ENCODE peak calls at places on chromosomes 1 and 21, in six cellular contexts. H is GM23338; M is stomach; Y is CD4-positive, CD25-positive, alpha-beta regulatory T cell; J is CD4-positive, alpha-beta memory T cell; Z is pancreas. U is an unnamed sample. For H3K4me1 and H3K36me3, the result is how much of the 10 kb centered on the place peaks cover.

GRCh38 chr1:24540906-24541710 is 14.8 kb upstream of the NCMAP start:
- DNase-seq in H (no peak), M (peak), Y (peak), J (no peak), Z (peak), U (peak)

GRCh38 chr1:119422631-119423030 is 7.7 kb downstream of the HSD3B2 start:
- DNase-seq in H (no peak), M (no peak), Y (no peak), J (no peak), Z (no peak), U (no peak)

GRCh38 chr21:33884361-33885157 is 31.0 kb downstream of the ATP5PO start:
- DNase-seq in H (no peak), M (no peak), Y (no peak), J (no peak), Z (no peak), U (no peak)

GRCh38 chr1:113998361-113998760 is 19.1 kb downstream of the OLFML3 start:
- DNase-seq in H (no peak), M (no peak), Y (no peak), J (no peak), Z (no peak), U (no peak)

GRCh38 chr21:41948404-41948895 is 5.4 kb downstream of the C2CD2 start:
- DNase-seq in H (no peak), M (no peak), Y (no peak), J (no peak), Z (no peak), U (no peak)

GRCh38 chr1:219773775-219774174 is 154.6 kb downstream of the SLC30A10 start:
- DNase-seq in H (no peak), M (no peak), Y (no peak), J (no peak), Z (no peak), U (no peak)

GRCh38 chr1:171457412-171457811 is 27.9 kb upstream of the PRRC2C start:
- DNase-seq in H (no peak), M (no peak), Y (no peak), J (no peak), Z (no peak), U (no peak)

GRCh38 chr1:11176081-11176706 is 13.0 kb upstream of the ANGPTL7 start:
- DNase-seq in H (no peak), M (no peak), Y (no peak), J (no peak), Z (no peak), U (no peak)

GRCh38 chr21:41435728-41436127 is 9.7 kb downstream of the MX1 start:
- DNase-seq in H (no peak), M (no peak), Y (no peak), J (no peak), Z (no peak), U (no peak)

GRCh38 chr21:42818328-42818749 is 61.0 kb downstream of the WDR4 start:
- DNase-seq in H (peak), M (peak), Y (peak), J (peak), Z (peak), U (peak)

GRCh38 chr1:171863531-171863930 is 22.2 kb downstream of the DNM3 start:
- DNase-seq in H (no peak), M (no peak), Y (no peak), J (no peak), Z (no peak), U (no peak)

GRCh38 chr1:156086256-156086662 is 4.0 kb upstream of the MEX3A start:
- DNase-seq in H (no peak), M (no peak), Y (no peak), J (no peak), Z (peak), U (no peak)

GRCh38 chr1:53075761-53076163 is 13.7 kb downstream of the PODN start:
- DNase-seq in H (no peak), M (no peak), Y (no peak), J (no peak), Z (no peak), U (no peak)

GRCh38 chr1:205488074-205488723 is 16.3 kb upstream of the CDK18 start:
- DNase-seq in H (peak), M (peak), Y (peak), J (peak), Z (peak), U (no peak)

GRCh38 chr1:101929343-101929742 is 67.4 kb downstream of the OLFM3 start:
- DNase-seq in H (no peak), M (no peak), Y (no peak), J (no peak), Z (no peak), U (no peak)

GRCh38 chr1:59767119-59767518 is 47.6 kb upstream of the HOOK1 start:
- DNase-seq in H (no peak), M (no peak), Y (no peak), J (no peak), Z (no peak), U (no peak)

GRCh38 chr1:227947678-227948492 is at the start of gene WNT9A:
- DNase-seq in H (peak), M (peak), Y (no peak), J (no peak), Z (peak), U (peak)

GRCh38 chr21:29168874-29169273 is 38.4 kb downstream of the MAP3K7CL start:
- DNase-seq in H (no peak), M (no peak), Y (no peak), J (no peak), Z (no peak), U (no peak)

GRCh38 chr1:16146888-16147614 is 8.8 kb downstream of the EPHA2 start:
- DNase-seq in H (no peak), M (no peak), Y (no peak), J (no peak), Z (no peak), U (no peak)

GRCh38 chr1:29650476-29650875 is 414.2 kb downstream of the PTPRU start:
- DNase-seq in H (no peak), M (no peak), Y (no peak), J (no peak), Z (no peak), U (no peak)

GRCh38 chr1:218217040-218217439 is 68.1 kb upstream of the RRP15 start:
- DNase-seq in H (peak), M (no peak), Y (no peak), J (no peak), Z (no peak), U (no peak)

GRCh38 chr1:22291926-22292788 is 149.3 kb upstream of the WNT4 start:
- DNase-seq in H (no peak), M (peak), Y (no peak), J (no peak), Z (no peak), U (no peak)

GRCh38 chr1:214352838-214353237 is 71.9 kb downstream of the SMYD2 start:
- DNase-seq in H (no peak), M (no peak), Y (no peak), J (no peak), Z (no peak), U (no peak)

GRCh38 chr1:235270625-235271024 is 57.4 kb downstream of the ARID4B start:
- DNase-seq in H (peak), M (no peak), Y (peak), J (peak), Z (no peak), U (no peak)

GRCh38 chr1:20093940-20094391 is 24.0 kb downstream of the PLA2G5 start:
- DNase-seq in H (no peak), M (no peak), Y (no peak), J (no peak), Z (no peak), U (no peak)

GRCh38 chr1:81187636-81188035 is 613.1 kb upstream of the ADGRL2 start:
- DNase-seq in H (no peak), M (no peak), Y (no peak), J (no peak), Z (no peak), U (no peak)

GRCh38 chr1:173330149-173330951 is 123.2 kb upstream of the TNFSF4 start:
- DNase-seq in H (no peak), M (no peak), Y (no peak), J (no peak), Z (no peak), U (no peak)

GRCh38 chr1:205680073-205680851 is at the start of gene SLC45A3:
- DNase-seq in H (peak), M (peak), Y (peak), J (peak), Z (no peak), U (peak)

GRCh38 chr1:108972941-108973340 is 9.7 kb upstream of the CLCC1 start:
- DNase-seq in H (no peak), M (no peak), Y (no peak), J (no peak), Z (no peak), U (no peak)

GRCh38 chr1:244160455-244161020 is 109.5 kb downstream of the ZBTB18 start:
- DNase-seq in H (no peak), M (no peak), Y (no peak), J (no peak), Z (no peak), U (no peak)

GRCh38 chr1:205144046-205144720 is 22.4 kb upstream of the RBBP5 start:
- DNase-seq in H (no peak), M (no peak), Y (no peak), J (no peak), Z (no peak), U (no peak)

GRCh38 chr1:3730556-3731247 is 21.5 kb upstream of the CCDC27 start:
- DNase-seq in H (no peak), M (no peak), Y (no peak), J (no peak), Z (no peak), U (no peak)

GRCh38 chr1:230536641-230537155 is 105.6 kb upstream of the COG2 start:
- DNase-seq in H (no peak), M (no peak), Y (no peak), J (no peak), Z (no peak), U (no peak)

GRCh38 chr1:205317311-205317917 is 4.1 kb downstream of the NUAK2 start:
- DNase-seq in H (no peak), M (peak), Y (no peak), J (no peak), Z (peak), U (peak)

GRCh38 chr1:163928649-163929048 is 606.9 kb downstream of the NUF2 start:
- DNase-seq in H (peak), M (no peak), Y (no peak), J (no peak), Z (no peak), U (no peak)

GRCh38 chr1:15260418-15261154 is 13.6 kb downstream of the FHAD1 start:
- DNase-seq in H (no peak), M (no peak), Y (no peak), J (no peak), Z (peak), U (no peak)

GRCh38 chr1:178768423-178768822 is 43.4 kb downstream of the RALGPS2 start:
- DNase-seq in H (peak), M (no peak), Y (peak), J (peak), Z (no peak), U (no peak)

GRCh38 chr1:26848947-26849774 is 13.8 kb upstream of the SFN start:
- DNase-seq in H (no peak), M (peak), Y (no peak), J (no peak), Z (no peak), U (peak)

GRCh38 chr1:26844389-26844788 is 17.9 kb downstream of the ZDHHC18 start:
- DNase-seq in H (no peak), M (no peak), Y (no peak), J (no peak), Z (no peak), U (no peak)

GRCh38 chr1:26851106-26851684 is 11.8 kb upstream of the SFN start:
- DNase-seq in H (peak), M (no peak), Y (no peak), J (no peak), Z (no peak), U (no peak)

GRCh38 chr1:26852701-26853100 is 10.2 kb upstream of the SFN start:
- DNase-seq in H (no peak), M (no peak), Y (no peak), J (no peak), Z (no peak), U (no peak)

GRCh38 chr1:26848499-26848898 is 14.4 kb upstream of the SFN start:
- DNase-seq in H (no peak), M (no peak), Y (no peak), J (no peak), Z (no peak), U (no peak)
- H3K4me1 ChIP-seq in H (under half), M (under half), Y (under half), J (under half), Z (under half), U (under half)

DNA sequence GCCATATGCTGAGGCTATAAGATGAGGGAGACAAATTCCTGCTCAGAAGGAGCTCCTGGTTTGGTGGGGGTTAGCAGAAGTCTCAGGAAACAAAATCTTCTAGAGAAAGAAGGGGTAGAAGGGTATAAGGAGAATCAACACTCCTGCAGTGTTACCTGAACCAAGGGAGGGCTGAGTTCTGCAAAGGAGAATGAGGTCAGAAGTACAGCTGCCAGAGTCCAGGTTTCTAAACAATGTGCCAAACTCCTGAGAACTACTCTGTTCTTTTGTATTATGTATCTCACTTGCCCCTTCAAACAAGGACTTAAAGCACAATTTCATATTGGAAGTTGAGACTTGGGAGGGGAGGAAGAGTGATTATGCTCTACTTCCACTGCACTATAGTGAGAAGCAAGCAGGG is 68.6 kb downstream of the PCSK9 start:
- DNase-seq in H (no peak), M (no peak), Y (no peak), J (no peak), Z (no peak), U (no peak)
- H3K36me3 ChIP-seq in H (under half), M (half or more), Y (half or more), J (half or more), Z (under half), U (under half)

GRCh38 chr1:241507189-241507820 is 12.2 kb downstream of the FH start:
- DNase-seq in H (no peak), M (no peak), Y (no peak), J (no peak), Z (no peak), U (no peak)
- H3K4me1 ChIP-seq in H (under half), M (under half), Y (under half), J (under half), Z (under half), U (under half)

GRCh38 chr1:150649441-150649840 is 20.0 kb upstream of the ENSA start:
- DNase-seq in H (no peak), M (no peak), Y (no peak), J (no peak), Z (no peak), U (no peak)
- H3K36me3 ChIP-seq in H (under half), M (under half), Y (under half), J (under half), Z (under half), U (under half)

GRCh38 chr1:55213029-55213884 is 1.9 kb downstream of the USP24 start:
- DNase-seq in H (no peak), M (no peak), Y (peak), J (no peak), Z (no peak), U (no peak)

GRCh38 chr1:55211456-55211855 is 3.7 kb downstream of the USP24 start:
- DNase-seq in H (no peak), M (no peak), Y (peak), J (no peak), Z (no peak), U (no peak)

GRCh38 chr1:55210990-55211389 is 4.2 kb downstream of the USP24 start:
- DNase-seq in H (no peak), M (no peak), Y (no peak), J (no peak), Z (no peak), U (no peak)

GRCh38 chr1:55212349-55213028 is 2.7 kb downstream of the USP24 start:
- DNase-seq in H (peak), M (no peak), Y (peak), J (no peak), Z (no peak), U (no peak)

GRCh38 chr1:55211909-55212308 is 3.3 kb downstream of the USP24 start:
- DNase-seq in H (no peak), M (no peak), Y (peak), J (no peak), Z (no peak), U (no peak)
- H3K4me1 ChIP-seq in H (under half), M (under half), Y (half or more), J (half or more), Z (under half), U (under half)

GRCh38 chr1:91014475-91014874 is 7.4 kb downstream of the ZNF644 start:
- DNase-seq in H (no peak), M (no peak), Y (no peak), J (no peak), Z (no peak), U (no peak)

GRCh38 chr1:91013302-91013701 is 8.5 kb downstream of the ZNF644 start:
- DNase-seq in H (no peak), M (no peak), Y (no peak), J (no peak), Z (no peak), U (no peak)

GRCh38 chr1:91015358-91015780 is 6.5 kb downstream of the ZNF644 start:
- DNase-seq in H (no peak), M (no peak), Y (no peak), J (no peak), Z (no peak), U (no peak)

GRCh38 chr1:91011726-91012125 is 10.1 kb downstream of the ZNF644 start:
- DNase-seq in H (no peak), M (no peak), Y (no peak), J (no peak), Z (no peak), U (no peak)

GRCh38 chr1:91012196-91012595 is 9.6 kb downstream of the ZNF644 start:
- DNase-seq in H (peak), M (no peak), Y (no peak), J (no peak), Z (no peak), U (no peak)
- H3K36me3 ChIP-seq in H (under half), M (under half), Y (under half), J (under half), Z (under half), U (under half)

DNA sequence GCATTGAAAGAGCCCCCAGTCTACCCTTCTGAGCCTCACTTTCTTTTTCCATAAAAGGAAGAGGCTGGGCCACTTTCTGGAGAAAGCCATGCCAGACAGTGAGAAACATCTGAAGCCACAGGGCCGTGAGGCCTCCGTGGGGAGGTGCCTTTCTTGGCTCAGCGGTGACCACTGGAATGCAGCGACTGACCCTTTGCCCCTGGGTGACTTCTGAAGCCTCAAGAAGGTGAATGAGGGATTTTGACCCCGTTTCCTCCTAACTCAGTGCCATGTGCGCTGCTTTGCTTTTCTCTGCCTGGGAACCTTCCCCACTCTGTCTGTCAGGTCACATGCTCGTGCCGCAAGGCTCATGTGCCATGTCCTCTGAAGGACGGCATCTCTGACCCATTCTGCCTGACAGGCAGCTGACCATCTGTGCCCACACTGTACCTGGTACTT is 44.7 kb upstream of the A3GALT2 start:
- DNase-seq in H (no peak), M (no peak), Y (no peak), J (no peak), Z (no peak), U (no peak)
- H3K4me1 ChIP-seq in H (under half), M (under half), Y (under half), J (under half), Z (under half), U (under half)

GRCh38 chr1:21229246-21230000 is 52.7 kb upstream of the EIF4G3 start:
- DNase-seq in H (no peak), M (no peak), Y (no peak), J (no peak), Z (no peak), U (no peak)

GRCh38 chr1:21219674-21220073 is 43.0 kb upstream of the EIF4G3 start:
- DNase-seq in H (no peak), M (no peak), Y (no peak), J (no peak), Z (no peak), U (no peak)

GRCh38 chr1:21220815-21221214 is 44.1 kb upstream of the EIF4G3 start:
- DNase-seq in H (no peak), M (no peak), Y (no peak), J (no peak), Z (no peak), U (no peak)

GRCh38 chr1:21225065-21225464 is 48.4 kb upstream of the EIF4G3 start:
- DNase-seq in H (no peak), M (no peak), Y (no peak), J (no peak), Z (no peak), U (no peak)
- H3K36me3 ChIP-seq in H (under half), M (half or more), Y (half or more), J (half or more), Z (under half), U (under half)

GRCh38 chr1:223774133-223774811 is 61.9 kb downstream of the CAPN2 start:
- DNase-seq in H (no peak), M (no peak), Y (no peak), J (no peak), Z (no peak), U (no peak)
- H3K4me1 ChIP-seq in H (under half), M (under half), Y (under half), J (under half), Z (under half), U (under half)

U was measured in mucosa of descending colon.